ENCODE peak calls at places on chromosomes 7 and 10, in ten cellular contexts. One of them, this sample, is unnamed.

GRCh38 chr10:12656518-12657142 is 307.3 kb downstream of the CAMK1D start:
- DNase-seq in adrenal gland: no peak
- DNase-seq in testis: no peak
- DNase-seq in cardiac muscle cell: peak; percentile 75
- DNase-seq in heart left ventricle: no peak
- DNase-seq in neural progenitor cell: peak; percentile 53
- DNase-seq in astrocyte: peak; percentile 50
- DNase-seq in H1: no peak
- DNase-seq in esophagus squamous epithelium: no peak
- DNase-seq in upper lobe of right lung: no peak
- DNase-seq in this sample: peak; percentile 49

GRCh38 chr7:73526892-73527821 is 5.1 kb upstream of the BAZ1B start:
- DNase-seq in H1: no peak
- DNase-seq in upper lobe of right lung: no peak
- DNase-seq in heart left ventricle: no peak
- DNase-seq in adrenal gland: no peak
- DNase-seq in testis: no peak
- DNase-seq in astrocyte: no peak
- DNase-seq in cardiac muscle cell: no peak
- DNase-seq in neural progenitor cell: peak; percentile 7
- DNase-seq in esophagus squamous epithelium: no peak
- DNase-seq in this sample: peak; percentile 49

GRCh38 chr10:87547734-87548311 is 43.1 kb downstream of the MINPP1 start:
- DNase-seq in H1: no peak
- DNase-seq in cardiac muscle cell: peak; percentile 84
- DNase-seq in upper lobe of right lung: no peak
- DNase-seq in adrenal gland: no peak
- DNase-seq in esophagus squamous epithelium: no peak
- DNase-seq in testis: no peak
- DNase-seq in neural progenitor cell: no peak
- DNase-seq in astrocyte: peak; percentile 93
- DNase-seq in heart left ventricle: no peak
- DNase-seq in this sample: no peak

GRCh38 chr7:107180378-107180777 is 11.6 kb downstream of the HBP1 start:
- DNase-seq in testis: no peak
- DNase-seq in astrocyte: peak; percentile 60
- DNase-seq in neural progenitor cell: no peak
- DNase-seq in cardiac muscle cell: peak; percentile 91
- DNase-seq in adrenal gland: peak; percentile 60
- DNase-seq in heart left ventricle: no peak
- DNase-seq in upper lobe of right lung: no peak
- DNase-seq in esophagus squamous epithelium: no peak
- DNase-seq in H1: no peak
- DNase-seq in this sample: no peak

GRCh38 chr10:92702301-92702916 is 12.7 kb downstream of the HHEX start:
- DNase-seq in cardiac muscle cell: no peak
- DNase-seq in heart left ventricle: no peak
- DNase-seq in esophagus squamous epithelium: no peak
- DNase-seq in testis: no peak
- DNase-seq in upper lobe of right lung: no peak
- DNase-seq in neural progenitor cell: no peak
- DNase-seq in H1: no peak
- DNase-seq in astrocyte: no peak
- DNase-seq in adrenal gland: peak; percentile 23
- DNase-seq in this sample: no peak

GRCh38 chr7:25032774-25033743 is 53.1 kb upstream of the OSBPL3 start:
- DNase-seq in cardiac muscle cell: no peak
- DNase-seq in H1: no peak
- DNase-seq in upper lobe of right lung: no peak
- DNase-seq in esophagus squamous epithelium: no peak
- DNase-seq in heart left ventricle: no peak
- DNase-seq in adrenal gland: no peak
- DNase-seq in neural progenitor cell: no peak
- DNase-seq in testis: no peak
- DNase-seq in astrocyte: peak; percentile 26
- DNase-seq in this sample: no peak

GRCh38 chr7:124460053-124460445 is 305.5 kb downstream of the GPR37 start:
- DNase-seq in heart left ventricle: no peak
- DNase-seq in cardiac muscle cell: no peak
- DNase-seq in testis: no peak
- DNase-seq in upper lobe of right lung: no peak
- DNase-seq in neural progenitor cell: no peak
- DNase-seq in esophagus squamous epithelium: no peak
- DNase-seq in astrocyte: no peak
- DNase-seq in H1: no peak
- DNase-seq in adrenal gland: no peak
- DNase-seq in this sample: no peak

GRCh38 chr7:51067757-51068156 is 248.9 kb downstream of the COBL start:
- DNase-seq in heart left ventricle: peak; percentile 56
- DNase-seq in astrocyte: peak; percentile 52
- DNase-seq in testis: peak; percentile 86
- DNase-seq in esophagus squamous epithelium: no peak
- DNase-seq in upper lobe of right lung: no peak
- DNase-seq in adrenal gland: peak; percentile 82
- DNase-seq in H1: peak; percentile 84
- DNase-seq in cardiac muscle cell: peak; percentile 84
- DNase-seq in neural progenitor cell: peak; percentile 83
- DNase-seq in this sample: peak; percentile 68

GRCh38 chr10:91935886-91936285 is 12.3 kb downstream of the BTAF1 start:
- DNase-seq in cardiac muscle cell: no peak
- DNase-seq in astrocyte: no peak
- DNase-seq in heart left ventricle: no peak
- DNase-seq in upper lobe of right lung: no peak
- DNase-seq in neural progenitor cell: no peak
- DNase-seq in esophagus squamous epithelium: no peak
- DNase-seq in H1: no peak
- DNase-seq in testis: no peak
- DNase-seq in adrenal gland: no peak
- DNase-seq in this sample: no peak

GRCh38 chr10:13732485-13732884 is 145.7 kb downstream of the PRPF18 start:
- DNase-seq in H1: no peak
- DNase-seq in testis: no peak
- DNase-seq in upper lobe of right lung: no peak
- DNase-seq in astrocyte: no peak
- DNase-seq in heart left ventricle: no peak
- DNase-seq in esophagus squamous epithelium: no peak
- DNase-seq in neural progenitor cell: no peak
- DNase-seq in adrenal gland: no peak
- DNase-seq in cardiac muscle cell: no peak
- DNase-seq in this sample: no peak

GRCh38 chr10:13977861-13978843 is 352.6 kb downstream of the FRMD4A start:
- DNase-seq in heart left ventricle: no peak
- DNase-seq in neural progenitor cell: no peak
- DNase-seq in adrenal gland: no peak
- DNase-seq in H1: no peak
- DNase-seq in upper lobe of right lung: no peak
- DNase-seq in esophagus squamous epithelium: no peak
- DNase-seq in astrocyte: peak; percentile 96
- DNase-seq in testis: no peak
- DNase-seq in cardiac muscle cell: peak; percentile 90
- DNase-seq in this sample: no peak

GRCh38 chr7:22934023-22934422 is 79.9 kb downstream of the HYCC1 start:
- DNase-seq in cardiac muscle cell: peak; percentile 76
- DNase-seq in adrenal gland: no peak
- DNase-seq in upper lobe of right lung: no peak
- DNase-seq in heart left ventricle: no peak
- DNase-seq in esophagus squamous epithelium: no peak
- DNase-seq in testis: no peak
- DNase-seq in neural progenitor cell: no peak
- DNase-seq in astrocyte: no peak
- DNase-seq in H1: no peak
- DNase-seq in this sample: no peak

GRCh38 chr7:138538518-138538917 is 78.5 kb downstream of the TRIM24 start:
- DNase-seq in H1: no peak
- DNase-seq in upper lobe of right lung: no peak
- DNase-seq in adrenal gland: no peak
- DNase-seq in astrocyte: no peak
- DNase-seq in esophagus squamous epithelium: no peak
- DNase-seq in cardiac muscle cell: peak; percentile 70
- DNase-seq in neural progenitor cell: no peak
- DNase-seq in heart left ventricle: no peak
- DNase-seq in testis: no peak
- DNase-seq in this sample: no peak

GRCh38 chr10:50653142-50653541 is 29.4 kb upstream of the SGMS1 start:
- DNase-seq in neural progenitor cell: no peak
- DNase-seq in testis: peak; percentile 29
- DNase-seq in heart left ventricle: no peak
- DNase-seq in cardiac muscle cell: peak; percentile 58
- DNase-seq in upper lobe of right lung: no peak
- DNase-seq in H1: no peak
- DNase-seq in esophagus squamous epithelium: no peak
- DNase-seq in adrenal gland: peak; percentile 37
- DNase-seq in astrocyte: peak; percentile 6
- DNase-seq in this sample: peak; percentile 56

GRCh38 chr7:44290250-44290616 is 35.2 kb downstream of the CAMK2B start:
- DNase-seq in astrocyte: no peak
- DNase-seq in adrenal gland: peak; percentile 14
- DNase-seq in esophagus squamous epithelium: no peak
- DNase-seq in neural progenitor cell: no peak
- DNase-seq in cardiac muscle cell: no peak
- DNase-seq in testis: peak; percentile 12
- DNase-seq in upper lobe of right lung: peak; percentile 56
- DNase-seq in heart left ventricle: peak; percentile 4
- DNase-seq in H1: peak; percentile 38
- DNase-seq in this sample: no peak

GRCh38 chr7:118202056-118202455 is 18.1 kb downstream of the LSM8 start:
- DNase-seq in upper lobe of right lung: no peak
- DNase-seq in H1: no peak
- DNase-seq in neural progenitor cell: no peak
- DNase-seq in astrocyte: no peak
- DNase-seq in adrenal gland: no peak
- DNase-seq in testis: no peak
- DNase-seq in esophagus squamous epithelium: no peak
- DNase-seq in heart left ventricle: no peak
- DNase-seq in cardiac muscle cell: no peak
- DNase-seq in this sample: no peak

GRCh38 chr7:116984917-116985316 is 31.6 kb downstream of the ST7 start:
- DNase-seq in H1: no peak
- DNase-seq in testis: no peak
- DNase-seq in heart left ventricle: no peak
- DNase-seq in esophagus squamous epithelium: no peak
- DNase-seq in neural progenitor cell: peak; percentile 35
- DNase-seq in upper lobe of right lung: no peak
- DNase-seq in adrenal gland: no peak
- DNase-seq in cardiac muscle cell: peak; percentile 44
- DNase-seq in astrocyte: no peak
- DNase-seq in this sample: peak; percentile 21

DNA sequence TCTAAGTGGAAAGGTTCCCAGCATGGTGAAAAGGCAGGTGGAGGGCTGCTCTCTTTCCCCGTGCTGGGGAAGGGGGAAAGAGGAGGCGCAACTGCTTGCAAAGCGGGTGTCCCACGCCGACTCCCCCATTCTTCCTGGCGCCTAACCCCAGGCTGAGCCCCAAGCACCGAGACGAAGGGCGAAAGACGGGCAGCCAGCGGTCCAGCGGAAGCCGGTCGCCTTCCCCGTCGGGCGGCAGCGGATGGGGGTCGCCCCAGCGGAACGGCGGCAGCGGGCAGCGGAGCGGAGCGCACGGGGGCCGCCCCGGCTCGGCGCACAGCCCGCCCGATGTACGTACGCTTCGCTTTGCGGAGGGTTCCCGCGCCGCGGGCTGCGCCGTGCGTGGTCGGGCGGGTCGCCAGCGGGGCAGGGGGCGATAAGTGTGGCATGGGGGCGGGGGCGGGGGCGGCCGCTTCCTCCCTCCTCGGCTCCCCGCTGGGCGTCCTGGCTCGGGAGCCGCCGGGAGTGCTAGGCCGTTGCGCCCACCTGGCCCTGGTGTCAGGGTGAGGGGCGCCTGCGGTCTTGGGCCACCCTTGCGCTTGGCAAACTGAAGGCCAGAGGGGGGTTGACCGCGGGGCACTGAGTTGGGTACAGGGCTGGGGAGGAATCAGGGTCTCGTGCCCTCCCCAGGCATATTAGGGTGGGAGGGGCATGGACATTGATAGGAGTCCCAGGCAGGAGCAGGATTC is 35.2 kb upstream of the HSPB1 start:
- DNase-seq in adrenal gland: no peak
- DNase-seq in neural progenitor cell: peak; percentile 74
- DNase-seq in testis: no peak
- DNase-seq in heart left ventricle: no peak
- DNase-seq in cardiac muscle cell: no peak
- DNase-seq in esophagus squamous epithelium: no peak
- DNase-seq in H1: peak; percentile 84
- DNase-seq in astrocyte: no peak
- DNase-seq in upper lobe of right lung: no peak
- DNase-seq in this sample: no peak
- H3K4me3 ChIP-seq in adrenal gland: no peak overlapping the region
- H3K4me3 ChIP-seq in neural progenitor cell: peak overlapping the region; percentile 42
- H3K4me3 ChIP-seq in testis: peak overlapping the region; percentile 36
- H3K4me3 ChIP-seq in heart left ventricle: no peak overlapping the region
- H3K4me3 ChIP-seq in cardiac muscle cell: peak overlapping the region; percentile 12
- H3K4me3 ChIP-seq in esophagus squamous epithelium: peak overlapping the region; percentile 21
- H3K4me3 ChIP-seq in H1: peak overlapping the region; percentile 53
- H3K4me3 ChIP-seq in astrocyte: no peak overlapping the region
- H3K4me3 ChIP-seq in upper lobe of right lung: peak overlapping the region; percentile 22
- H3K4me3 ChIP-seq in this sample: peak overlapping the region; percentile 23

GRCh38 chr7:151249732-151250072 is 1.2 kb upstream of the SMARCD3 start:
- DNase-seq in H1: no peak
- DNase-seq in upper lobe of right lung: no peak
- DNase-seq in adrenal gland: peak; percentile 84
- DNase-seq in heart left ventricle: peak; percentile 83
- DNase-seq in esophagus squamous epithelium: no peak
- DNase-seq in neural progenitor cell: peak; percentile 68
- DNase-seq in testis: peak; percentile 84
- DNase-seq in astrocyte: peak; percentile 46
- DNase-seq in cardiac muscle cell: peak; percentile 77
- DNase-seq in this sample: peak; percentile 60
- H3K4me1 ChIP-seq in H1: no peaks in the 10 kb centered on the region
- H3K4me1 ChIP-seq in upper lobe of right lung: peaks cover 30% of the 10 kb centered on the region
- H3K4me1 ChIP-seq in adrenal gland: peaks cover 69% of the 10 kb centered on the region
- H3K4me1 ChIP-seq in heart left ventricle: peaks cover 62% of the 10 kb centered on the region
- H3K4me1 ChIP-seq in esophagus squamous epithelium: peaks cover 57% of the 10 kb centered on the region
- H3K4me1 ChIP-seq in neural progenitor cell: peaks cover 60% of the 10 kb centered on the region
- H3K4me1 ChIP-seq in testis: peaks cover 64% of the 10 kb centered on the region
- H3K4me1 ChIP-seq in astrocyte: peaks cover 58% of the 10 kb centered on the region
- H3K4me1 ChIP-seq in cardiac muscle cell: peaks cover 55% of the 10 kb centered on the region
- H3K4me1 ChIP-seq in this sample: peaks cover 27% of the 10 kb centered on the region

DNA sequence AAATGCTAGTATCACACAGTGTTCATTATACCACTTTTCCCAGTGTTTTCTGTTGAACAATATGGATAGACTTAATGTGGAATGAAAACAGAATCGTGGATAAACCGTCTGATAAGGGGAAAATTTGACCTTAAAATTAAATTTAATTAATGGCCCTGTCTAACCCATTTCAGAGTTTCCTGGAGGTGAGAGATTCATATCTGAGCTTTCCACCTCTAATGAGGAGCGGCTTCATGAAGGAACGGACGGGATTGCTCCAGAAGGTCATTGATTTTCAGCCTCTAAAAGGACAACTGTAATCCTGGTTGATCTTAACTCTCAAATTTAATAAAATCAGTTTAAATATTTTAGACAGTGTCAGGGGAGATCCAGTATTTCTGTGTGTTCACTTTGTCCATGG is 874.9 kb downstream of the GRID1 start:
- DNase-seq in testis: no peak
- DNase-seq in esophagus squamous epithelium: no peak
- DNase-seq in astrocyte: no peak
- DNase-seq in upper lobe of right lung: no peak
- DNase-seq in cardiac muscle cell: no peak
- DNase-seq in H1: no peak
- DNase-seq in neural progenitor cell: no peak
- DNase-seq in adrenal gland: no peak
- DNase-seq in heart left ventricle: no peak
- DNase-seq in this sample: no peak
- TF ChIP-seq CTCF in testis: no peak
- TF ChIP-seq CTCF in esophagus squamous epithelium: no peak
- TF ChIP-seq CTCF in astrocyte: no peak
- TF ChIP-seq CTCF in upper lobe of right lung: no peak
- TF ChIP-seq CTCF in cardiac muscle cell: no peak
- TF ChIP-seq CTCF in H1: no peak
- TF ChIP-seq CTCF in neural progenitor cell: no peak
- TF ChIP-seq CTCF in adrenal gland: no peak
- TF ChIP-seq CTCF in heart left ventricle: no peak
- TF ChIP-seq CTCF in this sample: no peak

GRCh38 chr7:99615989-99616358 is 772 bp upstream of the ZSCAN25 start:
- DNase-seq in cardiac muscle cell: no peak
- DNase-seq in adrenal gland: no peak
- DNase-seq in astrocyte: no peak
- DNase-seq in H1: no peak
- DNase-seq in upper lobe of right lung: no peak
- DNase-seq in testis: no peak
- DNase-seq in heart left ventricle: no peak
- DNase-seq in neural progenitor cell: no peak
- DNase-seq in esophagus squamous epithelium: no peak
- DNase-seq in this sample: no peak
- H3K4me3 ChIP-seq in cardiac muscle cell: peak overlapping the region; percentile 86
- H3K4me3 ChIP-seq in adrenal gland: no peak overlapping the region
- H3K4me3 ChIP-seq in astrocyte: peak overlapping the region; percentile 77
- H3K4me3 ChIP-seq in H1: peak overlapping the region; percentile 96
- H3K4me3 ChIP-seq in upper lobe of right lung: peak overlapping the region; percentile 86
- H3K4me3 ChIP-seq in testis: peak overlapping the region; percentile 94
- H3K4me3 ChIP-seq in heart left ventricle: peak overlapping the region; percentile 89
- H3K4me3 ChIP-seq in neural progenitor cell: peak overlapping the region; percentile 88
- H3K4me3 ChIP-seq in esophagus squamous epithelium: peak overlapping the region; percentile 99
- H3K4me3 ChIP-seq in this sample: peak overlapping the region; percentile 69

This sample was measured in Caco-2.